ENCODE peak calls at places on chromosomes 5 and 9, in eight cellular contexts. N is psoas muscle, D is uterus, Q is endodermal cell, P is fibroblast of lung, I is heart left ventricle, B is lung, E is AG04450. Z is an unnamed sample.
A peak's percentile ranks its signal among the peaks of the same experiment; 100 is the strongest.

GRCh38 chr9:121645003-121645402 is 6.4 kb upstream of the DAB2IP start:
- DNase-seq in D (peak; percentile 72), I (peak; percentile 29), Q (no peak), N (no peak), B (no peak), P (no peak), E (no peak), Z (no peak)

GRCh38 chr5:125564336-125564975 is 818.0 kb upstream of the ZNF608 start:
- DNase-seq in B (no peak), E (no peak), P (no peak), N (no peak), Q (no peak), D (no peak), I (no peak), Z (no peak)

GRCh38 chr9:130535818-130536521 is 43.4 kb upstream of the FUBP3 start:
- DNase-seq in E (no peak), P (peak; percentile 31), N (no peak), D (no peak), Q (peak; percentile 53), I (no peak), B (no peak), Z (no peak)

GRCh38 chr5:105218018-105218417 is 1655.4 kb upstream of the NUDT12 start:
- DNase-seq in D (no peak), N (no peak), E (no peak), Q (no peak), B (no peak), I (no peak), P (no peak), Z (no peak)

GRCh38 chr9:104075801-104076753 is 18.0 kb upstream of the SMC2 start:
- DNase-seq in E (no peak), P (peak; percentile 83), Q (no peak), B (no peak), I (no peak), D (no peak), N (no peak), Z (no peak)

GRCh38 chr5:109038209-109038840 is 290.6 kb downstream of the FER start:
- DNase-seq in D (no peak), P (peak; percentile 48), Q (no peak), E (no peak), I (no peak), B (no peak), N (no peak), Z (no peak)

GRCh38 chr9:84969084-84969483 is 299.6 kb downstream of the NTRK2 start:
- DNase-seq in I (no peak), E (no peak), N (no peak), Q (no peak), D (no peak), P (no peak), B (no peak), Z (no peak)

GRCh38 chr9:106697390-106697789 is 165.6 kb upstream of the ZNF462 start:
- DNase-seq in E (no peak), I (no peak), Q (peak; percentile 35), B (no peak), P (no peak), N (no peak), D (no peak), Z (no peak)

GRCh38 chr5:6359941-6360683 is 18.2 kb downstream of the MED10 start:
- DNase-seq in I (no peak), E (no peak), Q (peak; percentile 72), N (no peak), P (no peak), D (no peak), B (no peak), Z (no peak)

GRCh38 chr9:114276908-114277821 is 45.7 kb upstream of the ORM1 start:
- DNase-seq in D (peak; percentile 41), Q (peak; percentile 31), E (peak; percentile 89), N (peak; percentile 47), B (no peak), P (peak; percentile 95), I (peak; percentile 12), Z (no peak)

GRCh38 chr5:91224969-91225368 is 158.1 kb downstream of the ARRDC3 start:
- DNase-seq in E (no peak), B (no peak), Q (no peak), I (no peak), P (no peak), N (no peak), D (no peak), Z (no peak)

GRCh38 chr5:759781-760362 is 24.7 kb downstream of the ZDHHC11B start:
- DNase-seq in D (no peak), B (peak; percentile 35), N (peak; percentile 31), Q (peak; percentile 39), E (no peak), I (peak; percentile 45), P (no peak), Z (no peak)

GRCh38 chr5:80960531-80961375 is 590 bp downstream of the RASGRF2 start:
- DNase-seq in I (peak; percentile 53), Q (peak; percentile 78), N (peak; percentile 19), E (no peak), B (peak; percentile 35), D (peak; percentile 32), P (peak; percentile 47), Z (no peak)

DNA sequence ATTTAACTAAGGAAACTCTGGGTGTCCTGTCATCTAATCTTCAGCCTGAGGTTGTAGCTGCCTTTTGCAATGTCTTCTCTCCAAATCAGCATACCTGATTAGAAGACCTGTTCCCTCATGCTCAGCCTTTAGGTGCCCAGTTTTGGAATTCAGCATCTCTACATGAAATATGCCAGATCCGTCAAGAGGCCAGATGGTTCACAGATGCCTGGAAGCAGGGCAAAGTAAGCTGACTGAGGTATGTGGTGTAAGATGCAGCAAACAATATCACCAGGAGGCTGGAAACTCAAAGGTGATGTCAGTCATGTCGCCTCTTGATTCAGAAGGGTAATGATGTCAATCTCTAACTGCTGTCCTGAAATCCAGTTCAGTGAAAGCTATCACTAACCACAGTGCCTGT is 324.4 kb downstream of the PRELID2 start:
- DNase-seq in B (no peak), N (no peak), I (no peak), P (no peak), D (no peak), E (no peak), Q (no peak), Z (no peak)
- TF ChIP-seq CTCF in B (no peak), N (no peak), I (no peak), P (no peak), D (no peak), E (no peak), Q (no peak), Z (no peak)

GRCh38 chr5:121841900-121842299 is 9.8 kb upstream of the FTMT start:
- DNase-seq in Q (no peak), P (peak; percentile 5), D (no peak), N (no peak), I (no peak), B (no peak), E (no peak), Z (no peak)
- H3K27ac ChIP-seq in Q (no peak overlapping the region), P (no peak overlapping the region), D (no peak overlapping the region), N (no peak overlapping the region), I (no peak overlapping the region), B (no peak overlapping the region), E (no peak overlapping the region), Z (no peak overlapping the region)

GRCh38 chr5:140801494-140801841 is 611 bp downstream of the PCDHA3 start:
- DNase-seq in P (no peak), E (no peak), I (no peak), B (no peak), Q (peak; percentile 26), D (no peak), N (no peak), Z (no peak)

GRCh38 chr5:140796718-140797095 is 2.1 kb downstream of the PCDHA2 start:
- DNase-seq in I (no peak), D (no peak), P (no peak), N (no peak), B (no peak), E (no peak), Q (peak; percentile 36), Z (no peak)

GRCh38 chr5:140802781-140803271 is 2.0 kb downstream of the PCDHA3 start:
- DNase-seq in N (no peak), D (no peak), E (no peak), B (no peak), I (no peak), P (no peak), Q (peak; percentile 27), Z (no peak)

GRCh38 chr5:140795259-140795641 is 598 bp downstream of the PCDHA2 start:
- DNase-seq in B (no peak), I (no peak), D (no peak), N (no peak), Q (peak; percentile 75), E (no peak), P (no peak), Z (no peak)

DNA sequence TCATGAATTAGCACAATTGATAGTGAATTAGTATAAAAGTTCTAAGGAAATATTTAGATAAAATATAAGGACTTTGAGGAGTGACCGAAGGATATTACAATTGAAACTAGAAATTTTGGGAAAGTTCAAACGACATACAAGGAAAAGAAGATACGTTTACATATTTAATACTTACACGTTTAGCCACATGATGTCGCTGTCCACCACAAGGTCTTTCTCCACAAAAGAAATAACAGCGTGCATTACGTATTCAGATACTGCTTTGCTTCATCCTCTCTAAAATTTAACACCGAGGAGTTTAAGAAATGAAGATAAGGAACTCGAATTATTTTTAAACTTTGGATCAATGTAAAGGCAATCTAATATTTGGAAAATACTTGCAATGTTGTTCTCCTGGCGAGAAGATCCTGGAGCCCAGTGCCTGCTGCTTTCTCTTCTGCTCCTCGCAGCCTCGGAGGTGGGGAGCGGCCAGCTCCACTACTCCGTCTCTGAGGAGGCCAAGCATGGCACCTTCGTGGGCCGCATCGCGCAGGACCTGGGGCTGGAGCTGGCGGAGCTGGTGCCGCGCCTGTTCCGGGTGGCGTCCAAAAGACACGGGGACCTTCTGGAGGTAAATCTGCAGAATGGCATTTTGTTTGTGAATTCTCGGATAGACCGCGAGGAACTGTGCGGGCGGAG is at the start of gene PCDHA3:
- DNase-seq in B (no peak), Q (no peak), D (no peak), P (peak; percentile 39), I (no peak), E (no peak), N (no peak), Z (no peak)
- H3K4me3 ChIP-seq in B (peak within 1 kb of the TSS; percentile 16), Q (no peak within 1 kb of the TSS), D (peak within 1 kb of the TSS; percentile 29), P (peak within 1 kb of the TSS; percentile 0), I (peak within 1 kb of the TSS; percentile 51), E (no peak within 1 kb of the TSS), N (peak within 1 kb of the TSS; percentile 35), Z (peak within 1 kb of the TSS; percentile 54)

DNA sequence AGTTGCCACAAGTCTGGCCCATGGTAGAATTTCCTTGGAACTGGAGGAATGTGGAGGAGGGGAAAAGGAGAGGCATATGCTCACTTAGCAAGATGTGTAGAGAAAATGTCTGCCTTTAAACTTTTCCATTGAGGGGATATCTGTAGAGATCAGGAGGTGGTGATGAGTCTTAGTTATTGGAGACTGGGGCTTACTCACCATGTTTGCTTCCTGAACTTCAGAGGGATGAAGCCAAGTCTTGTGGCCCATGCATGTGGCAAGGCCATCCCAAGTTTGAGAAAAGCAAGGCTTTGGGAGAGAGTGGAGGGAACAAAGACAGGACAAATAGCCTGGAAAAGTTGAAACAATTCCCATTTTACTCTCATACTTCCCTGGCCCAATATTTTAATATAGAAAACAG is 124.5 kb downstream of the GDNF start:
- DNase-seq in N (no peak), I (no peak), D (no peak), B (no peak), P (no peak), Q (no peak), E (no peak), Z (no peak)
- TF ChIP-seq CTCF in N (no peak), I (no peak), D (no peak), B (no peak), P (no peak), Q (no peak), E (no peak), Z (no peak)

Z was measured in esophagus squamous epithelium.